ENCODE peak calls at places on chromosomes 12 and 14, in six cellular contexts. One of them, this sample, is unnamed.

GRCh38 chr12:91142184-91142583 is 30.9 kb upstream of the LUM start:
- DNase-seq in endothelial cell of umbilical vein: no peak
- DNase-seq in stimulated activated naive B cell treated with anti-CD40 and anti-IgM and Interleukin-4, amounts not matched to agents 10 μg/mL and 1 μg/mL and 100 μg/mL, for 72 hours: no peak
- DNase-seq in GM12878: no peak
- DNase-seq in HTR-8/SVneo: no peak
- DNase-seq in posterior cingulate gyrus: no peak
- DNase-seq in this sample: no peak

GRCh38 chr12:26406391-26406790 is 211.0 kb downstream of the SSPN start:
- DNase-seq in endothelial cell of umbilical vein: no peak
- DNase-seq in stimulated activated naive B cell treated with anti-CD40 and anti-IgM and Interleukin-4, amounts not matched to agents 10 μg/mL and 1 μg/mL and 100 μg/mL, for 72 hours: no peak
- DNase-seq in GM12878: no peak
- DNase-seq in HTR-8/SVneo: no peak
- DNase-seq in posterior cingulate gyrus: no peak
- DNase-seq in this sample: no peak

GRCh38 chr14:31263485-31264133 is 56.0 kb upstream of the HECTD1 start:
- DNase-seq in endothelial cell of umbilical vein: peak; percentile 95
- DNase-seq in stimulated activated naive B cell treated with anti-CD40 and anti-IgM and Interleukin-4, amounts not matched to agents 10 μg/mL and 1 μg/mL and 100 μg/mL, for 72 hours: no peak
- DNase-seq in GM12878: no peak
- DNase-seq in HTR-8/SVneo: peak; percentile 94
- DNase-seq in posterior cingulate gyrus: no peak
- DNase-seq in this sample: peak; percentile 92

GRCh38 chr12:111841236-111841749 is 735 bp upstream of the MAPKAPK5 start:
- DNase-seq in endothelial cell of umbilical vein: peak; percentile 63
- DNase-seq in stimulated activated naive B cell treated with anti-CD40 and anti-IgM and Interleukin-4, amounts not matched to agents 10 μg/mL and 1 μg/mL and 100 μg/mL, for 72 hours: peak; percentile 4
- DNase-seq in GM12878: no peak
- DNase-seq in HTR-8/SVneo: peak; percentile 10
- DNase-seq in posterior cingulate gyrus: no peak
- DNase-seq in this sample: peak; percentile 50

GRCh38 chr14:53619625-53620324 is 336.9 kb downstream of the BMP4 start:
- DNase-seq in endothelial cell of umbilical vein: no peak
- DNase-seq in stimulated activated naive B cell treated with anti-CD40 and anti-IgM and Interleukin-4, amounts not matched to agents 10 μg/mL and 1 μg/mL and 100 μg/mL, for 72 hours: no peak
- DNase-seq in GM12878: no peak
- DNase-seq in HTR-8/SVneo: peak; percentile 24
- DNase-seq in posterior cingulate gyrus: no peak
- DNase-seq in this sample: peak; percentile 9

GRCh38 chr12:49662998-49663843 is 39.9 kb downstream of the PRPF40B start:
- DNase-seq in endothelial cell of umbilical vein: peak; percentile 95
- DNase-seq in stimulated activated naive B cell treated with anti-CD40 and anti-IgM and Interleukin-4, amounts not matched to agents 10 μg/mL and 1 μg/mL and 100 μg/mL, for 72 hours: peak; percentile 68
- DNase-seq in GM12878: peak; percentile 75
- DNase-seq in HTR-8/SVneo: peak; percentile 91
- DNase-seq in posterior cingulate gyrus: no peak
- DNase-seq in this sample: peak; percentile 70

GRCh38 chr14:99575043-99576023 is 28.7 kb downstream of the CCDC85C start:
- DNase-seq in endothelial cell of umbilical vein: no peak
- DNase-seq in stimulated activated naive B cell treated with anti-CD40 and anti-IgM and Interleukin-4, amounts not matched to agents 10 μg/mL and 1 μg/mL and 100 μg/mL, for 72 hours: no peak
- DNase-seq in GM12878: no peak
- DNase-seq in HTR-8/SVneo: peak; percentile 60
- DNase-seq in posterior cingulate gyrus: no peak
- DNase-seq in this sample: peak; percentile 71

GRCh38 chr12:14327717-14328116 is 37.8 kb upstream of the ATF7IP start:
- DNase-seq in endothelial cell of umbilical vein: no peak
- DNase-seq in stimulated activated naive B cell treated with anti-CD40 and anti-IgM and Interleukin-4, amounts not matched to agents 10 μg/mL and 1 μg/mL and 100 μg/mL, for 72 hours: no peak
- DNase-seq in GM12878: no peak
- DNase-seq in HTR-8/SVneo: no peak
- DNase-seq in posterior cingulate gyrus: no peak
- DNase-seq in this sample: no peak

GRCh38 chr12:1507308-1507707 is 87.1 kb downstream of the FBXL14 start:
- DNase-seq in endothelial cell of umbilical vein: no peak
- DNase-seq in stimulated activated naive B cell treated with anti-CD40 and anti-IgM and Interleukin-4, amounts not matched to agents 10 μg/mL and 1 μg/mL and 100 μg/mL, for 72 hours: no peak
- DNase-seq in GM12878: no peak
- DNase-seq in HTR-8/SVneo: no peak
- DNase-seq in posterior cingulate gyrus: no peak
- DNase-seq in this sample: no peak

GRCh38 chr12:13959131-13959734 is 22.2 kb downstream of the GRIN2B start:
- DNase-seq in endothelial cell of umbilical vein: no peak
- DNase-seq in stimulated activated naive B cell treated with anti-CD40 and anti-IgM and Interleukin-4, amounts not matched to agents 10 μg/mL and 1 μg/mL and 100 μg/mL, for 72 hours: no peak
- DNase-seq in GM12878: no peak
- DNase-seq in HTR-8/SVneo: no peak
- DNase-seq in posterior cingulate gyrus: no peak
- DNase-seq in this sample: no peak

GRCh38 chr14:80575763-80576162 is 364.5 kb upstream of the DIO2 start:
- DNase-seq in endothelial cell of umbilical vein: no peak
- DNase-seq in stimulated activated naive B cell treated with anti-CD40 and anti-IgM and Interleukin-4, amounts not matched to agents 10 μg/mL and 1 μg/mL and 100 μg/mL, for 72 hours: no peak
- DNase-seq in GM12878: no peak
- DNase-seq in HTR-8/SVneo: no peak
- DNase-seq in posterior cingulate gyrus: no peak
- DNase-seq in this sample: no peak

GRCh38 chr12:78330131-78330530 is 499.4 kb downstream of the NAV3 start:
- DNase-seq in endothelial cell of umbilical vein: no peak
- DNase-seq in stimulated activated naive B cell treated with anti-CD40 and anti-IgM and Interleukin-4, amounts not matched to agents 10 μg/mL and 1 μg/mL and 100 μg/mL, for 72 hours: no peak
- DNase-seq in GM12878: no peak
- DNase-seq in HTR-8/SVneo: no peak
- DNase-seq in posterior cingulate gyrus: no peak
- DNase-seq in this sample: no peak

GRCh38 chr14:67358914-67359313 is 690 bp downstream of the ATP6V1D start:
- DNase-seq in endothelial cell of umbilical vein: no peak
- DNase-seq in stimulated activated naive B cell treated with anti-CD40 and anti-IgM and Interleukin-4, amounts not matched to agents 10 μg/mL and 1 μg/mL and 100 μg/mL, for 72 hours: no peak
- DNase-seq in GM12878: no peak
- DNase-seq in HTR-8/SVneo: peak; percentile 35
- DNase-seq in posterior cingulate gyrus: no peak
- DNase-seq in this sample: peak; percentile 4

GRCh38 chr12:8609061-8609570 is 3.5 kb downstream of the AICDA start:
- DNase-seq in endothelial cell of umbilical vein: peak; percentile 67
- DNase-seq in stimulated activated naive B cell treated with anti-CD40 and anti-IgM and Interleukin-4, amounts not matched to agents 10 μg/mL and 1 μg/mL and 100 μg/mL, for 72 hours: no peak
- DNase-seq in GM12878: no peak
- DNase-seq in HTR-8/SVneo: peak; percentile 52
- DNase-seq in posterior cingulate gyrus: no peak
- DNase-seq in this sample: peak; percentile 54

GRCh38 chr14:87640553-87640952 is 352.4 kb downstream of the GALC start:
- DNase-seq in endothelial cell of umbilical vein: no peak
- DNase-seq in stimulated activated naive B cell treated with anti-CD40 and anti-IgM and Interleukin-4, amounts not matched to agents 10 μg/mL and 1 μg/mL and 100 μg/mL, for 72 hours: no peak
- DNase-seq in GM12878: no peak
- DNase-seq in HTR-8/SVneo: no peak
- DNase-seq in posterior cingulate gyrus: no peak
- DNase-seq in this sample: no peak

GRCh38 chr14:54570047-54570446 is 3.1 kb downstream of the SAMD4A start:
- DNase-seq in endothelial cell of umbilical vein: no peak
- DNase-seq in stimulated activated naive B cell treated with anti-CD40 and anti-IgM and Interleukin-4, amounts not matched to agents 10 μg/mL and 1 μg/mL and 100 μg/mL, for 72 hours: no peak
- DNase-seq in GM12878: no peak
- DNase-seq in HTR-8/SVneo: no peak
- DNase-seq in posterior cingulate gyrus: no peak
- DNase-seq in this sample: no peak

GRCh38 chr14:61281186-61281676 is at the start of gene TMEM30B:
- DNase-seq in endothelial cell of umbilical vein: no peak
- DNase-seq in stimulated activated naive B cell treated with anti-CD40 and anti-IgM and Interleukin-4, amounts not matched to agents 10 μg/mL and 1 μg/mL and 100 μg/mL, for 72 hours: no peak
- DNase-seq in GM12878: no peak
- DNase-seq in HTR-8/SVneo: no peak
- DNase-seq in posterior cingulate gyrus: no peak
- DNase-seq in this sample: peak; percentile 94

GRCh38 chr14:99511421-99512109 is 30.4 kb downstream of the CCNK start:
- DNase-seq in endothelial cell of umbilical vein: no peak
- DNase-seq in stimulated activated naive B cell treated with anti-CD40 and anti-IgM and Interleukin-4, amounts not matched to agents 10 μg/mL and 1 μg/mL and 100 μg/mL, for 72 hours: no peak
- DNase-seq in GM12878: no peak
- DNase-seq in HTR-8/SVneo: no peak
- DNase-seq in posterior cingulate gyrus: peak; percentile 41
- DNase-seq in this sample: no peak

GRCh38 chr12:125128806-125129571 is 63.8 kb downstream of the AACS start:
- DNase-seq in endothelial cell of umbilical vein: no peak
- DNase-seq in stimulated activated naive B cell treated with anti-CD40 and anti-IgM and Interleukin-4, amounts not matched to agents 10 μg/mL and 1 μg/mL and 100 μg/mL, for 72 hours: no peak
- DNase-seq in GM12878: no peak
- DNase-seq in HTR-8/SVneo: no peak
- DNase-seq in posterior cingulate gyrus: no peak
- DNase-seq in this sample: no peak

GRCh38 chr12:87274594-87275245 is 754.5 kb downstream of the C12orf50 start:
- DNase-seq in endothelial cell of umbilical vein: peak; percentile 47
- DNase-seq in stimulated activated naive B cell treated with anti-CD40 and anti-IgM and Interleukin-4, amounts not matched to agents 10 μg/mL and 1 μg/mL and 100 μg/mL, for 72 hours: no peak
- DNase-seq in GM12878: no peak
- DNase-seq in HTR-8/SVneo: no peak
- DNase-seq in posterior cingulate gyrus: no peak
- DNase-seq in this sample: peak; percentile 26

GRCh38 chr14:55458800-55459577 is 18.6 kb upstream of the TBPL2 start:
- DNase-seq in endothelial cell of umbilical vein: peak; percentile 75
- DNase-seq in stimulated activated naive B cell treated with anti-CD40 and anti-IgM and Interleukin-4, amounts not matched to agents 10 μg/mL and 1 μg/mL and 100 μg/mL, for 72 hours: no peak
- DNase-seq in GM12878: no peak
- DNase-seq in HTR-8/SVneo: peak; percentile 28
- DNase-seq in posterior cingulate gyrus: no peak
- DNase-seq in this sample: peak; percentile 73

GRCh38 chr12:50611021-50611420 is 106.2 kb downstream of the DIP2B start:
- DNase-seq in endothelial cell of umbilical vein: no peak
- DNase-seq in stimulated activated naive B cell treated with anti-CD40 and anti-IgM and Interleukin-4, amounts not matched to agents 10 μg/mL and 1 μg/mL and 100 μg/mL, for 72 hours: no peak
- DNase-seq in GM12878: no peak
- DNase-seq in HTR-8/SVneo: no peak
- DNase-seq in posterior cingulate gyrus: no peak
- DNase-seq in this sample: no peak

GRCh38 chr12:27463826-27464554 is 17.5 kb downstream of the SMCO2 start:
- DNase-seq in endothelial cell of umbilical vein: no peak
- DNase-seq in stimulated activated naive B cell treated with anti-CD40 and anti-IgM and Interleukin-4, amounts not matched to agents 10 μg/mL and 1 μg/mL and 100 μg/mL, for 72 hours: no peak
- DNase-seq in GM12878: no peak
- DNase-seq in HTR-8/SVneo: no peak
- DNase-seq in posterior cingulate gyrus: no peak
- DNase-seq in this sample: no peak

GRCh38 chr12:75660107-75660530 is 148.7 kb upstream of the KRR1 start:
- DNase-seq in endothelial cell of umbilical vein: peak; percentile 15
- DNase-seq in stimulated activated naive B cell treated with anti-CD40 and anti-IgM and Interleukin-4, amounts not matched to agents 10 μg/mL and 1 μg/mL and 100 μg/mL, for 72 hours: no peak
- DNase-seq in GM12878: no peak
- DNase-seq in HTR-8/SVneo: no peak
- DNase-seq in posterior cingulate gyrus: no peak
- DNase-seq in this sample: peak; percentile 28

This sample was measured in RWPE1.